ENCODE peak calls at places on chromosomes 5 and 9, in four cellular contexts. One of them, this sample, is unnamed.

GRCh38 chr9:16708638-16709435 is 161.6 kb downstream of the BNC2 start:
- DNase-seq in tibial artery: no peak
- DNase-seq in tibial nerve: no peak
- DNase-seq in fibroblast of lung: peak
- DNase-seq in this sample: no peak

GRCh38 chr5:91381134-91381773 is 1.9 kb downstream of the ARRDC3 start:
- DNase-seq in tibial nerve: no peak
- DNase-seq in tibial artery: no peak
- DNase-seq in fibroblast of lung: no peak
- DNase-seq in this sample: no peak

GRCh38 chr5:149406203-149406978 is 27.3 kb upstream of the IL17B start:
- DNase-seq in tibial artery: peak
- DNase-seq in tibial nerve: peak
- DNase-seq in fibroblast of lung: peak
- DNase-seq in this sample: peak

GRCh38 chr5:56740000-56740399 is 75.3 kb upstream of the MAP3K1 start:
- DNase-seq in tibial nerve: no peak
- DNase-seq in fibroblast of lung: no peak
- DNase-seq in tibial artery: no peak
- DNase-seq in this sample: no peak

GRCh38 chr5:135218486-135218755 is 180.6 kb downstream of the MACROH2A1 start:
- DNase-seq in tibial nerve: no peak
- DNase-seq in fibroblast of lung: no peak
- DNase-seq in tibial artery: no peak
- DNase-seq in this sample: no peak

GRCh38 chr9:127897194-127897692 is 2.2 kb downstream of the ST6GALNAC6 start:
- DNase-seq in tibial nerve: peak
- DNase-seq in fibroblast of lung: peak
- DNase-seq in tibial artery: peak
- DNase-seq in this sample: peak

GRCh38 chr9:91817493-91818225 is 132.4 kb downstream of the ROR2 start:
- DNase-seq in tibial artery: no peak
- DNase-seq in tibial nerve: no peak
- DNase-seq in fibroblast of lung: peak
- DNase-seq in this sample: peak

GRCh38 chr9:88835038-88835466 is 156.2 kb upstream of the S1PR3 start:
- DNase-seq in tibial nerve: no peak
- DNase-seq in fibroblast of lung: peak
- DNase-seq in tibial artery: no peak
- DNase-seq in this sample: peak

GRCh38 chr5:60285910-60286309 is 392.4 kb upstream of the PDE4D start:
- DNase-seq in tibial artery: no peak
- DNase-seq in tibial nerve: no peak
- DNase-seq in fibroblast of lung: no peak
- DNase-seq in this sample: no peak

GRCh38 chr5:60287174-60287771 is 393.7 kb upstream of the PDE4D start:
- DNase-seq in tibial artery: no peak
- DNase-seq in tibial nerve: no peak
- DNase-seq in fibroblast of lung: peak
- DNase-seq in this sample: peak
- TF ChIP-seq CTCF in tibial artery: peak
- TF ChIP-seq CTCF in tibial nerve: peak
- TF ChIP-seq CTCF in fibroblast of lung: peak
- TF ChIP-seq CTCF in this sample: peak

GRCh38 chr5:151578326-151579025 is 12.7 kb downstream of the FAT2 start:
- DNase-seq in tibial artery: no peak
- DNase-seq in fibroblast of lung: no peak
- DNase-seq in tibial nerve: no peak
- DNase-seq in this sample: no peak
- TF ChIP-seq CTCF in tibial artery: no peak
- TF ChIP-seq CTCF in fibroblast of lung: no peak
- TF ChIP-seq CTCF in tibial nerve: no peak
- TF ChIP-seq CTCF in this sample: no peak

GRCh38 chr5:13252701-13253100 is 691.8 kb downstream of the DNAH5 start:
- DNase-seq in tibial nerve: no peak
- DNase-seq in tibial artery: no peak
- DNase-seq in fibroblast of lung: no peak
- DNase-seq in this sample: no peak

GRCh38 chr5:13249854-13250253 is 694.6 kb downstream of the DNAH5 start:
- DNase-seq in tibial nerve: no peak
- DNase-seq in fibroblast of lung: peak
- DNase-seq in tibial artery: no peak
- DNase-seq in this sample: no peak

GRCh38 chr5:13248236-13248635 is 696.3 kb downstream of the DNAH5 start:
- DNase-seq in fibroblast of lung: peak
- DNase-seq in tibial nerve: no peak
- DNase-seq in tibial artery: no peak
- DNase-seq in this sample: no peak

GRCh38 chr5:13250450-13251291 is 693.8 kb downstream of the DNAH5 start:
- DNase-seq in fibroblast of lung: no peak
- DNase-seq in tibial nerve: no peak
- DNase-seq in tibial artery: no peak
- DNase-seq in this sample: no peak

DNA sequence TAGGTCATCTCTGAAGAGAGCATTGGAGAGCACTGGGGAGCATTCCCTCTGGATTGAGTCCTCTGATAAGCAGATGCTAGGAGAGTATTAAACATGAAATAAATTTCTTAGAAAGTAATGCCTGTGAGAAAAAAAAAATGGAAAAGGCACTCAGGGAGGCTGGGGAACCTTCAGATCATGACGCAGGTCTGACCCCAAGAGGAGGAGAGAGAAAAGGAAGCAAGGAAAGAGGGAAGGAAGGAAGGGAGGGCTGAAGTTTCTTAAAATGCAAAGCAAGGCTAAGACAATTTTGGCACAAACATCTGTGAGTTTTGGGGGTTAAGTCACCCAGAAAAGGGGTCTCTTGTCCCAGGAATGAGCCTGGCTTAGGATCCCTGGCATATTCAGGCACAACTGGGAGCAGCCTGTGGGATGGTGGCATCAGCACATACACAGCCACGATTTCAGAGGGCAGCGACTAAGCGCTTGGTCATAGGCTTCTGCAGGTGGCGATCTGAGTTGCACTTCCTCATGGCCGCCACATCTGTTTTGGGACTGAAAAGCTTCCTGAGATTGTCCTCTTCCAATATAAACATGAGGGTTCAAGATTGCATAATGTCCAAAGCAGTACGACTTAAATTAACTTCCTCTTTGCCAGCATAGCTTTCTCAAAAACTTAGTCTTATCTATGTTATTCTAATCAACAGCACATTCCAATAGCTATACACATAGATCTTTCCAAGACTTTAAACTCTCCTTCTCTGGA is 692.7 kb downstream of the DNAH5 start:
- DNase-seq in fibroblast of lung: peak
- DNase-seq in tibial nerve: no peak
- DNase-seq in tibial artery: peak
- DNase-seq in this sample: no peak
- TF ChIP-seq CTCF in fibroblast of lung: no peak
- TF ChIP-seq CTCF in tibial nerve: no peak
- TF ChIP-seq CTCF in tibial artery: no peak
- TF ChIP-seq CTCF in this sample: no peak

GRCh38 chr5:144680711-144681110 is 510.0 kb downstream of the KCTD16 start:
- DNase-seq in tibial artery: no peak
- DNase-seq in tibial nerve: no peak
- DNase-seq in fibroblast of lung: no peak
- DNase-seq in this sample: no peak
- TF ChIP-seq CTCF in tibial artery: no peak
- TF ChIP-seq CTCF in tibial nerve: no peak
- TF ChIP-seq CTCF in fibroblast of lung: no peak
- TF ChIP-seq CTCF in this sample: no peak

GRCh38 chr5:96262105-96262504 is 170.9 kb downstream of the PCSK1 start:
- DNase-seq in tibial artery: no peak
- DNase-seq in fibroblast of lung: no peak
- DNase-seq in tibial nerve: no peak
- DNase-seq in this sample: no peak
- TF ChIP-seq CTCF in tibial artery: no peak
- TF ChIP-seq CTCF in fibroblast of lung: no peak
- TF ChIP-seq CTCF in tibial nerve: no peak
- TF ChIP-seq CTCF in this sample: no peak

GRCh38 chr5:7615566-7616061 is 219.7 kb downstream of the ADCY2 start:
- DNase-seq in fibroblast of lung: peak
- DNase-seq in tibial artery: no peak
- DNase-seq in tibial nerve: no peak
- DNase-seq in this sample: no peak
- TF ChIP-seq CTCF in fibroblast of lung: no peak
- TF ChIP-seq CTCF in tibial artery: no peak
- TF ChIP-seq CTCF in tibial nerve: no peak
- TF ChIP-seq CTCF in this sample: no peak

DNA sequence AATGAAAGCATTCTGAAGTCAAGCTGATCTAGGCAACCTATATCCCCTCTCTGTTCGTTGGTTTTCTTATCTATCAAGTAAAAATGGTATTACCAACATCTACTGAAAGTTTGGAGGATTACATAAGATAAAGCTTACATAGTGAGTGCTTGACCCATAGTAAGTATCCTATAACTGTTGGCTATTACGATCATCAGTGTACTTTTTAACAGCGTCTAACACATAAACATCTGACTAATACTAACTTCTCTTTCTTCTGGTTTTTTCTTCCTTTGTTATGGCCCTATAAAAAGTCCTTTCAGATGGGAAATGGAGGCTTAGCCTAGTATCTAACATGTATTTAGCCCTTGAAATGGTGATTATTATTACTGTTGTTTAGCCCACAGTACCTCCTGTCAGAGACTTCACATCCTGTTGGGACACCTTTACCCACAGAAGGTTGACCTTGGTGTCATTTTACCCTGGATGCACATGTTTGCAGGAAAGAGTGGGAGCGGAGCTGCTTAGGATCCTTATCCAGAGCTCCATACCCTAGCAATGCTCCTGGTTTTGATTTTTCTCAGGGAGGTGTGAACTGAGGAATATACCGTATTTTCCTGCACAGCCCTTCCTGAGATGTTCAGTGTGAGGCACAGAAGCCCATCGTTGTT is 6.0 kb downstream of the INSYN2B start:
- DNase-seq in tibial artery: no peak
- DNase-seq in tibial nerve: no peak
- DNase-seq in fibroblast of lung: no peak
- DNase-seq in this sample: peak
- TF ChIP-seq CTCF in tibial artery: no peak
- TF ChIP-seq CTCF in tibial nerve: no peak
- TF ChIP-seq CTCF in fibroblast of lung: no peak
- TF ChIP-seq CTCF in this sample: no peak

DNA sequence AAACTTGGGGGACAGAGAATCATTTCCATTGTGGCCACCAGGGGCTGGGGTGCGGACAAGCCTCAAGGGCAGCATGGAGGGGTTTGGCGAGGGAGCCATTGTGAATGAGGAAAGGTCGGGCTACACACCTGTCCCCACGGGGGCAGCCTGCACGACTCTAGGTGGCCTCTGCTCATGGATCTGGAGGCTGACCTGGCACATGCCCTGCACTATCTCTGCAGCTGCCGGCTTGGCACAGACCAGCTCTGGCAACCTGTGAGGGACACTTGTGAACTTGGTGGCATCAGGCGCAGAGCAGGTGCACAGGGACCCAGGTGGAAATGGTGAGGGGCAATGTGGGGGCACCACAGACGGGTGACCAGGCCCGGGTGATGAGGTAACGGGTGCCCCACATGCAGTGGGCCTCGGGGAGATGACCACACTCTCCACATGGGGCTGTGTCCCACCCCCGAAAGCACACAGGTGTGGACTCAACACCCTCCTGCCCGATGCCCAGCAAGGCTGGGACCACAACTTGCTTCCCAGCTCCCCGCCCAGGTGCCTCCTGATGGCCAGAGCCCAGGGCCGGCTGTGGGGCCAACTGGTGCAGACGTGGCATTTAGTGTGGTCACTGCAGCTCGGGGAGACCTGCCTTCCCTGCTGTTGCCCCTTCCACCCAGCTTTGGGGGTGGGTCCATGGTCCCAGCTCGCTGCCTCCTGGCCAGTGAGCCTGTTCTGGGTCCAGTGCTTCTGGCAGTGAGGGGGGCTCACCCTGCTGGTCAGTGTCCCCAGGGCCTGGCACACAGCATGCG is 60.9 kb upstream of the UBAC1 start:
- DNase-seq in tibial artery: peak
- DNase-seq in fibroblast of lung: no peak
- DNase-seq in tibial nerve: no peak
- DNase-seq in this sample: no peak
- TF ChIP-seq CTCF in tibial artery: no peak
- TF ChIP-seq CTCF in fibroblast of lung: no peak
- TF ChIP-seq CTCF in tibial nerve: no peak
- TF ChIP-seq CTCF in this sample: no peak

GRCh38 chr9:126827227-126827626 is 22.4 kb downstream of the ZBTB43 start:
- DNase-seq in tibial artery: no peak
- DNase-seq in fibroblast of lung: no peak
- DNase-seq in tibial nerve: no peak
- DNase-seq in this sample: no peak
- TF ChIP-seq CTCF in tibial artery: no peak
- TF ChIP-seq CTCF in fibroblast of lung: no peak
- TF ChIP-seq CTCF in tibial nerve: no peak
- TF ChIP-seq CTCF in this sample: no peak

GRCh38 chr9:119986205-119986604 is 593.8 kb downstream of the CDK5RAP2 start:
- DNase-seq in tibial nerve: no peak
- DNase-seq in fibroblast of lung: no peak
- DNase-seq in tibial artery: no peak
- DNase-seq in this sample: no peak
- TF ChIP-seq CTCF in tibial nerve: no peak
- TF ChIP-seq CTCF in fibroblast of lung: no peak
- TF ChIP-seq CTCF in tibial artery: no peak
- TF ChIP-seq CTCF in this sample: no peak

This sample was measured in fibroblast of villous mesenchyme.